ENCODE peak calls at places on chromosomes 1 and 21, in seven cellular contexts. F is left lung, J is endodermal cell, T is left ventricle myocardium inferior, Q is upper lobe of right lung, C is A549, S is endothelial cell of umbilical vein. L is an unnamed sample.
A peak's percentile ranks its signal among the peaks of the same experiment; 100 is the strongest.

GRCh38 chr1:247286134-247286670 is 30.3 kb downstream of the VN1R5 start:
- DNase-seq in C (no peak), T (no peak), Q (no peak), F (no peak), J (peak; percentile 21), S (no peak), L (no peak)

GRCh38 chr1:200428482-200429205 is 18.8 kb upstream of the ZNF281 start:
- DNase-seq in J (no peak), Q (no peak), F (no peak), C (no peak), S (peak; percentile 15), T (no peak), L (peak; percentile 15)

GRCh38 chr1:245683377-245683716 is 528.6 kb downstream of the KIF26B start:
- DNase-seq in J (peak; percentile 47), S (no peak), T (no peak), Q (no peak), C (no peak), F (no peak), L (no peak)

GRCh38 chr1:208510192-208510952 is 266.2 kb upstream of the PLXNA2 start:
- DNase-seq in J (no peak), F (no peak), Q (no peak), T (no peak), C (no peak), S (no peak), L (no peak)

GRCh38 chr1:227192163-227192562 is 126.1 kb downstream of the CDC42BPA start:
- DNase-seq in T (peak; percentile 25), F (no peak), S (peak; percentile 35), C (no peak), Q (no peak), J (peak; percentile 57), L (peak; percentile 88)

GRCh38 chr1:227428803-227429202 is 110.5 kb upstream of the CDC42BPA start:
- DNase-seq in F (no peak), S (peak; percentile 98), T (no peak), C (no peak), J (no peak), Q (no peak), L (no peak)

GRCh38 chr1:63817152-63817667 is 43.4 kb downstream of the ROR1 start:
- DNase-seq in Q (no peak), C (no peak), J (no peak), S (peak; percentile 54), T (no peak), F (no peak), L (no peak)

GRCh38 chr1:244319283-244320132 is 132.2 kb downstream of the ADSS2 start:
- DNase-seq in F (no peak), S (no peak), J (no peak), T (no peak), Q (no peak), C (no peak), L (peak; percentile 93)

GRCh38 chr1:157137051-157137772 is 983 bp downstream of the ETV3 start:
- DNase-seq in J (peak; percentile 71), S (peak; percentile 32), Q (no peak), C (peak; percentile 31), F (no peak), T (no peak), L (no peak)

GRCh38 chr1:112706505-112707216 is at the start of gene RHOC:
- DNase-seq in S (no peak), F (peak; percentile 70), Q (peak; percentile 88), J (peak; percentile 87), T (peak; percentile 80), C (peak; percentile 56), L (peak; percentile 98)

GRCh38 chr1:45643978-45644377 is 20.1 kb upstream of the CCDC17 start:
- DNase-seq in S (no peak), F (no peak), J (no peak), C (no peak), Q (no peak), T (no peak), L (no peak)

GRCh38 chr1:58784758-58785423 is 1.0 kb upstream of the JUN start:
- DNase-seq in J (peak; percentile 90), T (peak; percentile 90), Q (peak; percentile 94), F (peak; percentile 89), C (peak; percentile 67), S (peak; percentile 91), L (peak; percentile 96)

GRCh38 chr1:56570924-56571372 is 8.4 kb downstream of the PLPP3 start:
- DNase-seq in S (no peak), F (no peak), J (no peak), T (no peak), C (no peak), Q (no peak), L (no peak)

GRCh38 chr1:226369110-226369509 is 38.8 kb downstream of the PARP1 start:
- DNase-seq in C (no peak), S (no peak), Q (no peak), T (no peak), J (no peak), F (no peak), L (no peak)

GRCh38 chr21:35460441-35460840 is 411.3 kb upstream of the RUNX1 start:
- DNase-seq in F (no peak), T (no peak), J (no peak), C (no peak), S (no peak), Q (no peak), L (no peak)

GRCh38 chr21:42403611-42404231 is at the start of gene UBASH3A:
- DNase-seq in F (no peak), S (no peak), T (no peak), J (no peak), C (no peak), Q (peak; percentile 61), L (no peak)

GRCh38 chr21:16563795-16564194 is 834.0 kb downstream of the USP25 start:
- DNase-seq in S (peak; percentile 62), J (peak; percentile 83), Q (no peak), C (peak; percentile 11), T (no peak), F (no peak), L (no peak)

GRCh38 chr1:1990222-1990621 is 13.4 kb downstream of the CFAP74 start:
- DNase-seq in Q (no peak), S (no peak), T (peak; percentile 29), C (no peak), J (no peak), F (no peak), L (peak; percentile 37)

GRCh38 chr1:39568208-39568607 is 8.4 kb downstream of the PABPC4 start:
- DNase-seq in Q (no peak), J (no peak), F (no peak), C (no peak), S (no peak), T (no peak), L (no peak)

DNA sequence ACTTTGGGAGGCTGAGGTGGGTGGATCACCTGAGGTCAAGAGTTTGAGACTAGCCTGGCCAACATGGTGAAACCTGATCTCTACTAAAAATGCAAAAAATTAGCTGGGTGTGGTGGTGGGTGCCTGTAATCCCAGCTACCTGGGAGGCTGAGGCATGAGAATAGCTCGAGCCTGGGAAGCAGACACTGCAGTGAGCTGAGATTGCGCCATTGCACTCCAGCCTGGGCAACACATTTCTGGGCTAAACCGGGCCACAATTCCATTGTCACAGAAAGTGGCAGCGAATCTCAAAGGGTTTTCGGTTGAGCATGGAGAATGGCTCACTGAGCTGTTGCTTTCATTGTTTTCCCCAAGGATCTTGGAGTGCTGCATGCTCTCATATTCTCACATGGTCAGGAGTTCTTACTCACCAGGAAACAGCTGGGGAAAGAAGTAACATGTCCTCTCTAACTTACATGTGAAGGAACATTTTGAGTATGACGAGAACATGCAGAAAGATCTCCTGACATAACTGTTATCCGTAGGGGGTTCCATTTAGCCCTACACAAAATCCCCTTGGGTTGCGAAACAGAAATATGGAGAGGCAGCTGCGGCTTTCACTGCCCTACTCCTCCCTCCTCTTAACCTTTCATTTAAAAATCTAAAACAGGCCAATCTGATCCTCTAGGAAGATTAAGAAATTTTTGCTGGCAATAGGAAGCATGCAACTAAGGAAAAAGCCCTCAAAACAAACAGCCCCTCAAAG is 341.1 kb downstream of the PCP4 start:
- DNase-seq in T (no peak), J (no peak), F (no peak), Q (no peak), S (no peak), C (no peak), L (no peak)
- H3K9me3 ChIP-seq in T (no peaks in the 10 kb centered on the region), J (no peaks in the 10 kb centered on the region), F (no peaks in the 10 kb centered on the region), Q (no peaks in the 10 kb centered on the region), S (peaks cover 10% of the 10 kb centered on the region), C (no peaks in the 10 kb centered on the region), L (no peaks in the 10 kb centered on the region)

GRCh38 chr1:162023547-162024501 is at the start of gene OLFML2B:
- DNase-seq in Q (peak; percentile 85), T (peak; percentile 78), S (peak; percentile 70), F (peak; percentile 81), C (peak; percentile 84), J (peak; percentile 90), L (peak; percentile 93)

GRCh38 chr1:162022626-162023025 is 1.0 kb downstream of the OLFML2B start:
- DNase-seq in T (no peak), S (no peak), F (no peak), J (peak; percentile 40), Q (no peak), C (no peak), L (peak; percentile 31)

GRCh38 chr1:162021124-162021523 is 2.5 kb downstream of the OLFML2B start:
- DNase-seq in S (no peak), Q (no peak), F (no peak), J (no peak), C (no peak), T (no peak), L (peak; percentile 3)

GRCh38 chr1:162020145-162020544 is 3.5 kb downstream of the OLFML2B start:
- DNase-seq in F (no peak), S (no peak), Q (no peak), T (no peak), C (no peak), J (no peak), L (peak; percentile 69)

GRCh38 chr1:162023181-162023546 is 505 bp downstream of the OLFML2B start:
- DNase-seq in C (no peak), S (no peak), J (no peak), F (no peak), T (no peak), Q (no peak), L (peak; percentile 65)
- H3K27ac ChIP-seq in C (peak overlapping the region; percentile 53), S (no peak overlapping the region), J (no peak overlapping the region), F (peak overlapping the region; percentile 75), T (no peak overlapping the region), Q (peak overlapping the region; percentile 28), L (peak overlapping the region; percentile 72)

DNA sequence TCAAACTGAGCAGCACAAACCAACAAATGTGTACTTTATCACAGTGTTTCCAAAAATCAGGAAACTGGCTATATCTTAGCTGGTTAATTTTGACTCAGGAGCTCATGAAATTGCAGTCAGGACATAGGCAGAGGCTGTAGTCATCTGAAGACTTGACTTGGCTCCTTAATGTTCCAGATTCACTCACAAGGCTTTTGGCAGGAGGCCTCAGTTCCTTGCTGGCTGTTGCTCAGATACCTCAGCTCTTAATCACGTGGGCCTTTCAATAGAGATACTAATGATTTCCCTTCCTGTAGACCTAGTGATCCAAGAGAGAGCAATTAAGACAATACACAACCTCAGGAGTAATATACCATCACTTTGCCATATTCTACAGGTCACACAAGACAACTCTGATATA is 537.7 kb downstream of the BRINP3 start:
- DNase-seq in C (no peak), J (no peak), T (no peak), F (no peak), Q (no peak), S (no peak), L (no peak)
- H3K4me3 ChIP-seq in C (no peak overlapping the region), J (no peak overlapping the region), T (no peak overlapping the region), F (no peak overlapping the region), Q (no peak overlapping the region), S (no peak overlapping the region), L (no peak overlapping the region)

DNA sequence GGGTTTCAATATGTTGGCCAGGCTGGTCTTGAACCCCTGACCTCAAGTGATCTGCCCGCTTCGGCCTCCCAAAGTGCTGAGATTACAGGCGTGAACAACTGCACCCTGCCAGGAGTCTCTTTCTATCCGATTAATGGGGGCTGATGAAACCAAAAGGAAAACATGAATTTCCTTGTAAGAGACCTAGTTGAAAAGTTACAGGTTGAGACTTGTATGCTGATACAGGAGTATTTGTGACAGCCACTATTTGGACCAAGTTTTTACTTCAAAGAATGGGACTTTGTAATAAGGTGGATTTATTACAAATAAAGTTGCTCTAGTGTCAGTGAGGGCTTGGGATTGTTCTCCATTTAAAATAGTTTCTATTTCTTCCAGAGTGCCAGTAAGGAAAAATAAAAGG is 43.6 kb upstream of the TMEM61 start:
- DNase-seq in F (no peak), T (no peak), S (no peak), C (no peak), J (no peak), Q (no peak), L (no peak)
- H3K9me3 ChIP-seq in F (no peaks in the 10 kb centered on the region), T (no peaks in the 10 kb centered on the region), S (no peaks in the 10 kb centered on the region), C (peaks cover 4% of the 10 kb centered on the region), J (peaks cover 34% of the 10 kb centered on the region), Q (no peaks in the 10 kb centered on the region), L (no peaks in the 10 kb centered on the region)